ENCODE peak calls at places on chromosomes 16 and 17, in six cellular contexts. One of them, this sample, is unnamed.

GRCh38 chr16:58280846-58281301 is 14.0 kb downstream of the PRSS54 start:
- DNase-seq in brain microvascular endothelial cell: no peak
- DNase-seq in colonic mucosa: no peak
- DNase-seq in tibial artery: no peak
- DNase-seq in tibial nerve: no peak
- DNase-seq in heart right ventricle: no peak
- DNase-seq in this sample: peak; percentile 71

GRCh38 chr17:42422958-42423712 is at the start of gene CAVIN1:
- DNase-seq in brain microvascular endothelial cell: peak; percentile 93
- DNase-seq in colonic mucosa: peak; percentile 95
- DNase-seq in tibial artery: peak; percentile 100
- DNase-seq in tibial nerve: peak; percentile 99
- DNase-seq in heart right ventricle: peak; percentile 100
- DNase-seq in this sample: peak; percentile 99

GRCh38 chr16:30771726-30772125 is 9.6 kb downstream of the RNF40 start:
- DNase-seq in brain microvascular endothelial cell: no peak
- DNase-seq in colonic mucosa: no peak
- DNase-seq in tibial artery: no peak
- DNase-seq in tibial nerve: no peak
- DNase-seq in heart right ventricle: no peak
- DNase-seq in this sample: no peak

GRCh38 chr17:3667366-3668278 is 756 bp downstream of the TAX1BP3 start:
- DNase-seq in brain microvascular endothelial cell: peak; percentile 87
- DNase-seq in colonic mucosa: peak; percentile 92
- DNase-seq in tibial artery: peak; percentile 94
- DNase-seq in tibial nerve: peak; percentile 66
- DNase-seq in heart right ventricle: peak; percentile 91
- DNase-seq in this sample: peak; percentile 89

GRCh38 chr16:79053577-79053976 is 547.0 kb downstream of the MAF start:
- DNase-seq in brain microvascular endothelial cell: no peak
- DNase-seq in colonic mucosa: no peak
- DNase-seq in tibial artery: no peak
- DNase-seq in tibial nerve: no peak
- DNase-seq in heart right ventricle: no peak
- DNase-seq in this sample: no peak

GRCh38 chr16:67260426-67261063 is 11.8 kb downstream of the SLC9A5 start:
- DNase-seq in brain microvascular endothelial cell: peak; percentile 45
- DNase-seq in colonic mucosa: peak; percentile 41
- DNase-seq in tibial artery: no peak
- DNase-seq in tibial nerve: no peak
- DNase-seq in heart right ventricle: no peak
- DNase-seq in this sample: no peak

GRCh38 chr16:89443727-89444084 is 46.7 kb downstream of the ANKRD11 start:
- DNase-seq in brain microvascular endothelial cell: no peak
- DNase-seq in colonic mucosa: peak; percentile 49
- DNase-seq in tibial artery: no peak
- DNase-seq in tibial nerve: no peak
- DNase-seq in heart right ventricle: peak; percentile 51
- DNase-seq in this sample: no peak

GRCh38 chr16:4673387-4674046 is 19.8 kb upstream of the NUDT16L1 start:
- DNase-seq in brain microvascular endothelial cell: no peak
- DNase-seq in colonic mucosa: no peak
- DNase-seq in tibial artery: no peak
- DNase-seq in tibial nerve: no peak
- DNase-seq in heart right ventricle: peak; percentile 4
- DNase-seq in this sample: no peak

GRCh38 chr17:49567871-49568694 is 7.6 kb upstream of the NXPH3 start:
- DNase-seq in brain microvascular endothelial cell: peak; percentile 68
- DNase-seq in colonic mucosa: peak; percentile 90
- DNase-seq in tibial artery: peak; percentile 96
- DNase-seq in tibial nerve: peak; percentile 90
- DNase-seq in heart right ventricle: peak; percentile 91
- DNase-seq in this sample: peak; percentile 71

GRCh38 chr17:7313890-7314718 is 1.1 kb downstream of the GPS2 start:
- DNase-seq in brain microvascular endothelial cell: peak; percentile 10
- DNase-seq in colonic mucosa: no peak
- DNase-seq in tibial artery: no peak
- DNase-seq in tibial nerve: no peak
- DNase-seq in heart right ventricle: no peak
- DNase-seq in this sample: no peak

GRCh38 chr16:62034236-62035114 is 1.8 kb downstream of the CDH8 start:
- DNase-seq in brain microvascular endothelial cell: no peak
- DNase-seq in colonic mucosa: no peak
- DNase-seq in tibial artery: no peak
- DNase-seq in tibial nerve: no peak
- DNase-seq in heart right ventricle: no peak
- DNase-seq in this sample: no peak

GRCh38 chr16:62036101-62036806 is at the start of gene CDH8:
- DNase-seq in brain microvascular endothelial cell: peak; percentile 36
- DNase-seq in colonic mucosa: no peak
- DNase-seq in tibial artery: no peak
- DNase-seq in tibial nerve: no peak
- DNase-seq in heart right ventricle: no peak
- DNase-seq in this sample: no peak

GRCh38 chr16:62029947-62030346 is 6.3 kb downstream of the CDH8 start:
- DNase-seq in brain microvascular endothelial cell: no peak
- DNase-seq in colonic mucosa: no peak
- DNase-seq in tibial artery: no peak
- DNase-seq in tibial nerve: no peak
- DNase-seq in heart right ventricle: no peak
- DNase-seq in this sample: no peak

GRCh38 chr16:62035115-62036092 is 834 bp downstream of the CDH8 start:
- DNase-seq in brain microvascular endothelial cell: no peak
- DNase-seq in colonic mucosa: no peak
- DNase-seq in tibial artery: peak; percentile 56
- DNase-seq in tibial nerve: no peak
- DNase-seq in heart right ventricle: no peak
- DNase-seq in this sample: no peak

DNA sequence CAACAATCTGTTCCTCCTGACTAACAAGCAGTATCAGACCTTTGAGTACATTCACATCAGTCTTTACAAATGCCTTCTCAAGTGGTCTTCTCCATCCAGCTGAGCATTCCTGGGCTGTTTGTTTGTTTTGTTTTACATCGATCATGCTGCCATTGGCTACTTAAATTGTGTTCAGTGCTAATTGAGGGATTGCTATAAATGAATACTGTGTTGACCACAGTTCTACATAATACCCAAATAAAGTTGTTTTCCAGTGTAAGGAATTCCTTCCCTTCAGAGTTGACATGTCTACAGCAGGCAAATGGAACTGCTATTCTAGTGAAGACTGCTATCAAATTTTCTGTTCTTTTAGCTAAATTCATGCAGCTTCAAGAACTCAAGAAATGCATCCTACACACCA is 3.2 kb downstream of the CDH8 start:
- DNase-seq in brain microvascular endothelial cell: no peak
- DNase-seq in colonic mucosa: no peak
- DNase-seq in tibial artery: no peak
- DNase-seq in tibial nerve: no peak
- DNase-seq in heart right ventricle: no peak
- DNase-seq in this sample: no peak
- H3K27ac ChIP-seq in brain microvascular endothelial cell: no peak overlapping the region
- H3K27ac ChIP-seq in colonic mucosa: no peak overlapping the region
- H3K27ac ChIP-seq in tibial artery: no peak overlapping the region
- H3K27ac ChIP-seq in tibial nerve: no peak overlapping the region
- H3K27ac ChIP-seq in heart right ventricle: no peak overlapping the region
- H3K27ac ChIP-seq in this sample: no peak overlapping the region

GRCh38 chr16:64089697-64090096 is 1032.2 kb downstream of the CDH11 start:
- DNase-seq in brain microvascular endothelial cell: peak; percentile 23
- DNase-seq in colonic mucosa: no peak
- DNase-seq in tibial artery: no peak
- DNase-seq in tibial nerve: peak; percentile 17
- DNase-seq in heart right ventricle: no peak
- DNase-seq in this sample: no peak
- TF ChIP-seq CTCF in brain microvascular endothelial cell: peak; percentile 68
- TF ChIP-seq CTCF in colonic mucosa: no peak
- TF ChIP-seq CTCF in tibial artery: peak; percentile 30
- TF ChIP-seq CTCF in tibial nerve: peak; percentile 42
- TF ChIP-seq CTCF in heart right ventricle: peak; percentile 64
- TF ChIP-seq CTCF in this sample: peak; percentile 41

GRCh38 chr17:78141437-78142112 is 4.6 kb upstream of the C17orf99 start:
- DNase-seq in brain microvascular endothelial cell: no peak
- DNase-seq in colonic mucosa: no peak
- DNase-seq in tibial artery: no peak
- DNase-seq in tibial nerve: no peak
- DNase-seq in heart right ventricle: no peak
- DNase-seq in this sample: no peak
- H3K27ac ChIP-seq in brain microvascular endothelial cell: no peak overlapping the region
- H3K27ac ChIP-seq in colonic mucosa: peak overlapping the region; percentile 60
- H3K27ac ChIP-seq in tibial artery: no peak overlapping the region
- H3K27ac ChIP-seq in tibial nerve: no peak overlapping the region
- H3K27ac ChIP-seq in heart right ventricle: no peak overlapping the region
- H3K27ac ChIP-seq in this sample: peak overlapping the region; percentile 92

GRCh38 chr16:13968835-13969234 is 48.9 kb downstream of the ERCC4 start:
- DNase-seq in brain microvascular endothelial cell: no peak
- DNase-seq in colonic mucosa: no peak
- DNase-seq in tibial artery: no peak
- DNase-seq in tibial nerve: no peak
- DNase-seq in heart right ventricle: no peak
- DNase-seq in this sample: no peak
- TF ChIP-seq CTCF in brain microvascular endothelial cell: no peak
- TF ChIP-seq CTCF in colonic mucosa: no peak
- TF ChIP-seq CTCF in tibial artery: no peak
- TF ChIP-seq CTCF in tibial nerve: no peak
- TF ChIP-seq CTCF in heart right ventricle: no peak
- TF ChIP-seq CTCF in this sample: no peak

GRCh38 chr17:40445769-40446468 is 2.7 kb downstream of the IGFBP4 start:
- DNase-seq in brain microvascular endothelial cell: no peak
- DNase-seq in colonic mucosa: no peak
- DNase-seq in tibial artery: no peak
- DNase-seq in tibial nerve: no peak
- DNase-seq in heart right ventricle: no peak
- DNase-seq in this sample: no peak
- H3K27ac ChIP-seq in brain microvascular endothelial cell: peak overlapping the region; percentile 76
- H3K27ac ChIP-seq in colonic mucosa: peak overlapping the region; percentile 91
- H3K27ac ChIP-seq in tibial artery: peak overlapping the region; percentile 94
- H3K27ac ChIP-seq in tibial nerve: peak overlapping the region; percentile 95
- H3K27ac ChIP-seq in heart right ventricle: peak overlapping the region; percentile 91
- H3K27ac ChIP-seq in this sample: peak overlapping the region; percentile 63

GRCh38 chr16:3057181-3058166 is 8.0 kb upstream of the IL32 start:
- DNase-seq in brain microvascular endothelial cell: no peak
- DNase-seq in colonic mucosa: no peak
- DNase-seq in tibial artery: no peak
- DNase-seq in tibial nerve: no peak
- DNase-seq in heart right ventricle: no peak
- DNase-seq in this sample: no peak

GRCh38 chr16:3059723-3060242 is 5.7 kb upstream of the IL32 start:
- DNase-seq in brain microvascular endothelial cell: no peak
- DNase-seq in colonic mucosa: no peak
- DNase-seq in tibial artery: no peak
- DNase-seq in tibial nerve: no peak
- DNase-seq in heart right ventricle: no peak
- DNase-seq in this sample: no peak

GRCh38 chr16:3056336-3057180 is 8.9 kb upstream of the IL32 start:
- DNase-seq in brain microvascular endothelial cell: no peak
- DNase-seq in colonic mucosa: no peak
- DNase-seq in tibial artery: no peak
- DNase-seq in tibial nerve: no peak
- DNase-seq in heart right ventricle: no peak
- DNase-seq in this sample: no peak

GRCh38 chr16:3059041-3059722 is 6.3 kb upstream of the IL32 start:
- DNase-seq in brain microvascular endothelial cell: peak; percentile 54
- DNase-seq in colonic mucosa: peak; percentile 92
- DNase-seq in tibial artery: peak; percentile 90
- DNase-seq in tibial nerve: peak; percentile 42
- DNase-seq in heart right ventricle: peak; percentile 94
- DNase-seq in this sample: peak; percentile 87

GRCh38 chr16:3058173-3059030 is 7.0 kb upstream of the IL32 start:
- DNase-seq in brain microvascular endothelial cell: no peak
- DNase-seq in colonic mucosa: peak; percentile 78
- DNase-seq in tibial artery: no peak
- DNase-seq in tibial nerve: peak; percentile 20
- DNase-seq in heart right ventricle: peak; percentile 52
- DNase-seq in this sample: no peak
- TF ChIP-seq CTCF in brain microvascular endothelial cell: peak; percentile 24
- TF ChIP-seq CTCF in colonic mucosa: no peak
- TF ChIP-seq CTCF in tibial artery: no peak
- TF ChIP-seq CTCF in tibial nerve: no peak
- TF ChIP-seq CTCF in heart right ventricle: no peak
- TF ChIP-seq CTCF in this sample: no peak

DNA sequence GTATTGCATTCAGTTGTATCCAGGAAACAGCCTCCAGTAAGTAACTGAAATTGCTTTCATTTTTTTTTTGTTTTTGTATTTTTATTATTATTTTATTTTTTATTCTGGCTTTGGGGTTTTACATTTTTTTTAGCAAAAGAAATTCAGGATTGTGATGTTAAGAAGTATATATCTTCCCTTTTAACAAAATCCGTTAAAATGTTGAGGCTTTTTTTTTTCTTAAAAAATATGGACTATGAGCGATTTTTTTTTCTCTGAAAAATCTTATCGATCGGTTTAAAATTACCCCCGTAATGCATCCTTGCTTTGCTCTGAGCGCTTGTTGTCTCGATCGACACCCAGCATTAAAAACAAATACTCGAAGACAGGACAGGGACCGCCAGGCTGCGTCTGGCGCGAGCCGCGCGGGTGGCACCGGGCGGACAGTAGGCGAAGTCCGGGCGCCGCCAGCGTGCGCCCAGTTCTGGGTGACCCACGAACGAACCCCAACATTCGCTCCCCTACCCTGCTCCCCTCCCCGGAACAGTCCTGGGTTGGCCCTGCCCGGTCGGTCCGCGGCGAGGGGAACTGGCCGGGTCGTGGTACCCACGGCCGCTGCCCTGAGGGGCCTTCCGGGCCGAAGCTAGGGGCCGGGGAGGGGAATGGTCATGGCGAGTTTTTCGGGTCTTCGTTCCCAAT is 482 bp downstream of the BAHCC1 start:
- DNase-seq in brain microvascular endothelial cell: no peak
- DNase-seq in colonic mucosa: no peak
- DNase-seq in tibial artery: no peak
- DNase-seq in tibial nerve: no peak
- DNase-seq in heart right ventricle: peak; percentile 30
- DNase-seq in this sample: no peak
- H3K27ac ChIP-seq in brain microvascular endothelial cell: peak overlapping the region; percentile 90
- H3K27ac ChIP-seq in colonic mucosa: peak overlapping the region; percentile 76
- H3K27ac ChIP-seq in tibial artery: peak overlapping the region; percentile 95
- H3K27ac ChIP-seq in tibial nerve: peak overlapping the region; percentile 98
- H3K27ac ChIP-seq in heart right ventricle: peak overlapping the region; percentile 92
- H3K27ac ChIP-seq in this sample: peak overlapping the region; percentile 94

GRCh38 chr16:83887564-83887963 is 11.4 kb upstream of the MLYCD start:
- DNase-seq in brain microvascular endothelial cell: no peak
- DNase-seq in colonic mucosa: no peak
- DNase-seq in tibial artery: no peak
- DNase-seq in tibial nerve: no peak
- DNase-seq in heart right ventricle: no peak
- DNase-seq in this sample: no peak

GRCh38 chr16:83888672-83889044 is 10.3 kb upstream of the MLYCD start:
- DNase-seq in brain microvascular endothelial cell: no peak
- DNase-seq in colonic mucosa: no peak
- DNase-seq in tibial artery: no peak
- DNase-seq in tibial nerve: no peak
- DNase-seq in heart right ventricle: no peak
- DNase-seq in this sample: no peak

GRCh38 chr16:83886199-83886971 is 12.5 kb upstream of the MLYCD start:
- DNase-seq in brain microvascular endothelial cell: no peak
- DNase-seq in colonic mucosa: no peak
- DNase-seq in tibial artery: no peak
- DNase-seq in tibial nerve: no peak
- DNase-seq in heart right ventricle: no peak
- DNase-seq in this sample: no peak

GRCh38 chr16:83890359-83890758 is 8.6 kb upstream of the MLYCD start:
- DNase-seq in brain microvascular endothelial cell: no peak
- DNase-seq in colonic mucosa: no peak
- DNase-seq in tibial artery: no peak
- DNase-seq in tibial nerve: no peak
- DNase-seq in heart right ventricle: no peak
- DNase-seq in this sample: no peak

GRCh38 chr16:83887088-83887487 is 11.8 kb upstream of the MLYCD start:
- DNase-seq in brain microvascular endothelial cell: no peak
- DNase-seq in colonic mucosa: no peak
- DNase-seq in tibial artery: no peak
- DNase-seq in tibial nerve: no peak
- DNase-seq in heart right ventricle: no peak
- DNase-seq in this sample: peak; percentile 29
- TF ChIP-seq CTCF in brain microvascular endothelial cell: peak; percentile 39
- TF ChIP-seq CTCF in colonic mucosa: no peak
- TF ChIP-seq CTCF in tibial artery: no peak
- TF ChIP-seq CTCF in tibial nerve: peak; percentile 28
- TF ChIP-seq CTCF in heart right ventricle: no peak
- TF ChIP-seq CTCF in this sample: peak; percentile 45

This sample was measured in RWPE1.